ENCODE peak calls at places on chromosomes 1 and 21, in six cellular contexts. One of them, this sample, is unnamed.

GRCh38 chr21:24275613-24276012 is 1331.7 kb downstream of the MRPL39 start:
- DNase-seq in NCI-H1105: no peak
- DNase-seq in HFF-Myc: no peak
- DNase-seq in H54: no peak
- DNase-seq in GM13977: no peak
- DNase-seq in pancreas: no peak
- DNase-seq in this sample: no peak

GRCh38 chr1:36321119-36321951 is 2.1 kb downstream of the EVA1B start:
- DNase-seq in NCI-H1105: no peak
- DNase-seq in HFF-Myc: peak; percentile 90
- DNase-seq in H54: no peak
- DNase-seq in GM13977: no peak
- DNase-seq in pancreas: peak; percentile 52
- DNase-seq in this sample: no peak

GRCh38 chr1:110134050-110134595 is 16.2 kb upstream of the SLC6A17 start:
- DNase-seq in NCI-H1105: no peak
- DNase-seq in HFF-Myc: no peak
- DNase-seq in H54: no peak
- DNase-seq in GM13977: no peak
- DNase-seq in pancreas: no peak
- DNase-seq in this sample: no peak

GRCh38 chr1:172719694-172720138 is 60.8 kb downstream of the FASLG start:
- DNase-seq in NCI-H1105: no peak
- DNase-seq in HFF-Myc: peak; percentile 31
- DNase-seq in H54: no peak
- DNase-seq in GM13977: peak; percentile 55
- DNase-seq in pancreas: no peak
- DNase-seq in this sample: peak; percentile 42

GRCh38 chr1:197771388-197771787 is 3.9 kb downstream of the DENND1B start:
- DNase-seq in NCI-H1105: no peak
- DNase-seq in HFF-Myc: no peak
- DNase-seq in H54: no peak
- DNase-seq in GM13977: no peak
- DNase-seq in pancreas: no peak
- DNase-seq in this sample: no peak

GRCh38 chr1:201636581-201636980 is 97.7 kb downstream of the NAV1 start:
- DNase-seq in NCI-H1105: no peak
- DNase-seq in HFF-Myc: no peak
- DNase-seq in H54: peak; percentile 54
- DNase-seq in GM13977: no peak
- DNase-seq in pancreas: no peak
- DNase-seq in this sample: no peak

GRCh38 chr1:64976361-64976760 is 10.0 kb upstream of the JAK1 start:
- DNase-seq in NCI-H1105: no peak
- DNase-seq in HFF-Myc: no peak
- DNase-seq in H54: no peak
- DNase-seq in GM13977: no peak
- DNase-seq in pancreas: no peak
- DNase-seq in this sample: no peak

GRCh38 chr1:201481004-201481380 is 12.0 kb upstream of the PHLDA3 start:
- DNase-seq in NCI-H1105: no peak
- DNase-seq in HFF-Myc: no peak
- DNase-seq in H54: no peak
- DNase-seq in GM13977: no peak
- DNase-seq in pancreas: no peak
- DNase-seq in this sample: no peak

This sample was measured in RWPE1.